ENCODE peak calls at places on chromosomes 4 and X, in seven cellular contexts. Q is cardiac muscle cell, E is neural progenitor cell, S is AG09319, C is left lung, X is dorsolateral prefrontal cortex, M is fibroblast of pulmonary artery. H is an unnamed sample.

GRCh38 chr4:158259955-158260575 is 49.8 kb downstream of the TMEM144 start:
- DNase-seq in E (peak; percentile 40), X (no peak), M (peak; percentile 67), C (no peak), S (no peak), Q (peak; percentile 28), H (no peak)

GRCh38 chr4:188854451-188854850 is 715.2 kb downstream of the TRIML1 start:
- DNase-seq in S (no peak), Q (no peak), X (no peak), M (no peak), C (no peak), E (no peak), H (no peak)

GRCh38 chrX:53128097-53128749 is 34.3 kb downstream of the KANTR start:
- DNase-seq in C (no peak), M (no peak), E (no peak), S (no peak), Q (no peak), X (no peak), H (no peak)

GRCh38 chrX:114344756-114345155 is 239.1 kb upstream of the HTR2C start:
- DNase-seq in S (peak; percentile 1), M (peak; percentile 57), X (no peak), E (peak; percentile 77), Q (peak; percentile 61), C (no peak), H (peak; percentile 3)

GRCh38 chrX:41921492-41922124 is 1.7 kb downstream of the CASK start:
- DNase-seq in E (peak; percentile 4), C (no peak), Q (no peak), M (peak; percentile 73), S (peak; percentile 29), X (no peak), H (no peak)

GRCh38 chr4:53015681-53016080 is 153.6 kb downstream of the RASL11B start:
- DNase-seq in C (no peak), M (peak; percentile 89), S (no peak), X (peak; percentile 28), E (peak; percentile 66), Q (peak; percentile 75), H (peak; percentile 57)

GRCh38 chr4:109631709-109632108 is 71.5 kb downstream of the CASP6 start:
- DNase-seq in Q (peak; percentile 34), S (no peak), C (peak; percentile 32), E (peak; percentile 24), X (no peak), M (peak; percentile 60), H (peak; percentile 12)

GRCh38 chr4:38226170-38226569 is 266.0 kb downstream of the PTTG2 start:
- DNase-seq in E (no peak), X (no peak), S (no peak), C (no peak), M (no peak), Q (no peak), H (no peak)

GRCh38 chrX:48761674-48762471 is at the start of gene GLOD5:
- DNase-seq in E (peak; percentile 54), M (peak; percentile 3), X (no peak), S (no peak), Q (peak; percentile 41), C (peak; percentile 46), H (peak; percentile 11)

GRCh38 chrX:153641575-153642312 is 5.3 kb upstream of the DUSP9 start:
- DNase-seq in M (no peak), E (peak; percentile 48), C (no peak), X (no peak), S (no peak), Q (no peak), H (no peak)

GRCh38 chr4:43113196-43113595 is 220.7 kb downstream of the GRXCR1 start:
- DNase-seq in S (no peak), Q (peak; percentile 87), E (no peak), X (no peak), M (no peak), C (no peak), H (no peak)

GRCh38 chr4:186840222-186840701 is 116.6 kb upstream of the FAT1 start:
- DNase-seq in E (no peak), S (no peak), Q (no peak), M (no peak), X (no peak), C (peak; percentile 36), H (no peak)

GRCh38 chrX:130108647-130109428 is 1.5 kb downstream of the ELF4 start:
- DNase-seq in X (no peak), M (no peak), S (no peak), C (peak; percentile 66), Q (no peak), E (no peak), H (no peak)

GRCh38 chr4:94827481-94828110 is 69.8 kb downstream of the BMPR1B start:
- DNase-seq in S (no peak), C (no peak), X (no peak), M (peak; percentile 68), E (no peak), Q (no peak), H (no peak)

GRCh38 chr4:115222061-115222460 is 108.6 kb upstream of the NDST4 start:
- DNase-seq in Q (no peak), S (no peak), C (no peak), M (no peak), X (no peak), E (no peak), H (no peak)

GRCh38 chrX:154369453-154370299 is 4.8 kb downstream of the FLNA start:
- DNase-seq in Q (peak; percentile 84), X (peak; percentile 42), S (peak; percentile 94), M (peak; percentile 96), C (peak; percentile 88), E (peak; percentile 89), H (peak; percentile 51)

GRCh38 chr4:113579360-113579759 is 182.2 kb downstream of the CAMK2D start:
- DNase-seq in M (no peak), S (no peak), X (no peak), E (no peak), Q (no peak), C (no peak), H (no peak)

GRCh38 chr4:65865489-65865888 is 195.2 kb upstream of the EPHA5 start:
- DNase-seq in S (no peak), X (no peak), M (peak; percentile 46), E (peak; percentile 34), Q (peak; percentile 32), C (no peak), H (no peak)

GRCh38 chr4:8726344-8726851 is 133.8 kb downstream of the CPZ start:
- DNase-seq in Q (no peak), C (no peak), M (no peak), S (no peak), E (no peak), X (peak; percentile 6), H (no peak)

GRCh38 chrX:63784902-63785692 is at the start of gene ARHGEF9:
- DNase-seq in C (no peak), S (no peak), X (peak; percentile 42), M (peak; percentile 3), Q (peak; percentile 73), E (peak; percentile 73), H (peak; percentile 69)

GRCh38 chr4:48970471-48970921 is 15.6 kb upstream of the CWH43 start:
- DNase-seq in X (peak; percentile 14), Q (no peak), M (peak; percentile 33), S (no peak), E (no peak), C (no peak), H (no peak)

GRCh38 chrX:155767101-155767878 is 113.9 kb upstream of the VAMP7 start:
- DNase-seq in Q (peak; percentile 39), C (peak; percentile 47), M (peak; percentile 77), E (peak; percentile 76), S (peak; percentile 60), X (peak; percentile 12), H (peak; percentile 46)

GRCh38 chr4:184476660-184477059 is 2.3 kb upstream of the IRF2 start:
- DNase-seq in X (no peak), S (no peak), C (no peak), E (no peak), M (no peak), Q (no peak), H (no peak)

GRCh38 chr4:23028875-23029274 is 336.1 kb downstream of the GBA3 start:
- DNase-seq in X (no peak), E (no peak), S (no peak), M (no peak), C (no peak), Q (no peak), H (no peak)

GRCh38 chr4:106659386-106659785 is 290.8 kb upstream of the GIMD1 start:
- DNase-seq in C (no peak), S (no peak), X (no peak), E (no peak), Q (no peak), M (peak; percentile 95), H (no peak)

GRCh38 chr4:183960912-183961569 is 55.9 kb downstream of the STOX2 start:
- DNase-seq in S (no peak), X (no peak), C (no peak), Q (peak; percentile 48), E (no peak), M (no peak), H (no peak)

GRCh38 chrX:47619486-47620302 is at the start of gene SYN1:
- DNase-seq in E (peak; percentile 93), M (peak; percentile 84), C (peak; percentile 82), Q (peak; percentile 88), S (no peak), X (peak; percentile 74), H (peak; percentile 88)

GRCh38 chr4:16092682-16093319 is 9.0 kb upstream of the PROM1 start:
- DNase-seq in M (no peak), Q (no peak), S (no peak), E (peak; percentile 38), X (no peak), C (no peak), H (no peak)
- TF ChIP-seq CTCF in M (no peak), Q (no peak), S (no peak), E (peak; percentile 18), X (no peak), C (no peak), H (no peak)

GRCh38 chrX:10966057-10966456 is 145.1 kb upstream of the HCCS start:
- DNase-seq in S (no peak), E (no peak), C (no peak), X (no peak), M (no peak), Q (no peak), H (no peak)
- TF ChIP-seq CTCF in S (no peak), E (no peak), C (no peak), X (no peak), M (no peak), Q (no peak), H (no peak)

DNA sequence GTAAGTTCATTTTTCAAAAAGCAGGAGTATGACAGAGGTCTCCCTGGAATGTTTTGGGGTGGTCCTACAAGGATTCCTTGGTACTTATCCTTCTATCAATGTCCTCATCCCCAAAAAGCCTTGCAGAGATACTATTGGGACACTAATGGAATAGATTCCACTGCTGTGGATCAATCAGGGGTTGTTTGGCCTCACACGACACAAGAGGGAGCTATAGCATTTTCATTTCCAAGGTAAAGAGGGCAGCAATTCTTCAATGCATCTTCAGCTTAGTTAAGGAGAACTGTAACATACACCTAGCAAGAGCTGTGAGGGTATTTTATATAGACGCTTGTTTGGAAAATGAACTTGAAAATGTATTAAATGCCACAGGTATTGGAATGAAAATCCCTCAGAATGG is 50.9 kb downstream of the USP26 start:
- DNase-seq in E (peak; percentile 37), X (no peak), M (no peak), Q (peak; percentile 29), S (no peak), C (no peak), H (no peak)
- TF ChIP-seq CTCF in E (peak; percentile 45), X (no peak), M (no peak), Q (no peak), S (no peak), C (no peak), H (peak; percentile 40)

DNA sequence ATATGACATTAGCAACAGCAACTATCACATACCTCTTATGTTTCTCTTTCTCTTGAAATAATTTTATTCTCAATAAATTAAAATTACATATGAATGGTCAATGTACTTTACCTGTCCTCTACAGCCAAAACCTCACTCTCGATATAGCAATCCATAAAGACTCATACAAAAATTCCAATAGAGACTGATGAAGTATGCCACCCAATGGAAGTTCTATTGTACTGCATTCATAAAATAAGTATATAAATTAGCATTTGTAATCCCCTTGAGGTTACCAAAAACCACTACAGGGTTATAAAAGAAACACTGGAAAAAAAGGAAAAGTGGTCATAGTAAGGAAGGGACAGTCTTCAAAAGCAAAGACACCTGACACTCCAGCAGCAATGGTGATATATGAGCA is 32.8 kb downstream of the CLDN2 start:
- DNase-seq in C (no peak), X (no peak), Q (peak; percentile 49), M (peak; percentile 51), E (no peak), S (no peak), H (no peak)
- TF ChIP-seq CTCF in C (no peak), X (peak; percentile 48), Q (peak; percentile 46), M (peak; percentile 44), E (peak; percentile 45), S (peak; percentile 37), H (peak; percentile 19)

H was measured in nephron progenitor cell.